ENCODE peak calls at places on chromosomes 6 and 20, in nine cellular contexts. Y is Karpas-422; K is upper lobe of left lung; R is naive thymus-derived CD4-positive, alpha-beta T cell; A is Peyer's patch; D is heart left ventricle; F is dorsolateral prefrontal cortex; P is uterus; S is tibial nerve. V is an unnamed sample.

GRCh38 chr20:37989601-37990001 is 43.7 kb downstream of the TTI1 start:
- DNase-seq in K (no peak), P (no peak), S (no peak), D (no peak), A (no peak), Y (no peak), F (no peak), R (no peak), V (no peak)

GRCh38 chr6:132937466-132937906 is 123.1 kb downstream of the RPS12 start:
- DNase-seq in D (no peak), P (no peak), K (no peak), Y (peak), R (no peak), F (no peak), A (no peak), S (no peak), V (no peak)

GRCh38 chr6:56933650-56934049 is 21.3 kb upstream of the BEND6 start:
- DNase-seq in F (no peak), R (no peak), K (no peak), S (no peak), P (no peak), Y (no peak), D (no peak), A (no peak), V (no peak)

GRCh38 chr6:151494235-151494950 is 576 bp downstream of the CCDC170 start:
- DNase-seq in K (peak), F (peak), D (no peak), R (no peak), A (no peak), Y (no peak), S (peak), P (peak), V (no peak)

GRCh38 chr6:11197846-11198245 is 34.6 kb downstream of the NEDD9 start:
- DNase-seq in R (no peak), P (no peak), S (no peak), K (no peak), D (no peak), Y (no peak), F (no peak), A (no peak), V (no peak)

GRCh38 chr20:37235065-37235464 is 26.5 kb downstream of the GHRH start:
- DNase-seq in S (no peak), A (no peak), D (no peak), K (no peak), R (no peak), F (no peak), Y (no peak), P (no peak), V (no peak)

GRCh38 chr6:134115715-134116074 is 63.3 kb upstream of the SLC2A12 start:
- DNase-seq in R (no peak), S (no peak), Y (no peak), D (no peak), F (peak), K (no peak), P (no peak), A (no peak), V (no peak)

GRCh38 chr6:70325009-70325408 is 22.1 kb upstream of the COL9A1 start:
- DNase-seq in F (no peak), S (no peak), K (no peak), D (no peak), Y (no peak), A (no peak), P (no peak), R (no peak), V (no peak)

GRCh38 chr20:51156796-51157119 is 133.9 kb upstream of the KCNG1 start:
- DNase-seq in D (no peak), P (no peak), S (no peak), Y (no peak), R (no peak), A (no peak), F (no peak), K (no peak), V (no peak)

GRCh38 chr6:53424976-53425718 is 76.4 kb upstream of the ELOVL5 start:
- DNase-seq in K (peak), A (no peak), D (no peak), R (no peak), F (no peak), S (no peak), P (no peak), Y (no peak), V (no peak)

GRCh38 chr20:1357921-1358671 is 29.2 kb upstream of the SDCBP2 start:
- DNase-seq in A (no peak), P (no peak), K (no peak), S (no peak), D (no peak), R (no peak), Y (no peak), F (no peak), V (no peak)

GRCh38 chr6:21739838-21740237 is 146.3 kb downstream of the SOX4 start:
- DNase-seq in Y (no peak), P (no peak), D (no peak), A (no peak), F (no peak), R (no peak), K (no peak), S (no peak), V (no peak)

GRCh38 chr6:20335872-20336271 is 65.8 kb upstream of the E2F3 start:
- DNase-seq in R (peak), P (no peak), D (no peak), Y (no peak), S (no peak), A (no peak), F (no peak), K (no peak), V (no peak)

GRCh38 chr6:143970827-143971226 is 37.2 kb downstream of the PLAGL1 start:
- DNase-seq in D (no peak), P (no peak), Y (no peak), F (no peak), R (no peak), K (no peak), S (no peak), A (no peak), V (no peak)
- H3K27ac ChIP-seq in D (peak), P (peak), Y (no peak), F (no peak), R (no peak), K (peak), S (no peak), A (no peak), V (peak)

DNA sequence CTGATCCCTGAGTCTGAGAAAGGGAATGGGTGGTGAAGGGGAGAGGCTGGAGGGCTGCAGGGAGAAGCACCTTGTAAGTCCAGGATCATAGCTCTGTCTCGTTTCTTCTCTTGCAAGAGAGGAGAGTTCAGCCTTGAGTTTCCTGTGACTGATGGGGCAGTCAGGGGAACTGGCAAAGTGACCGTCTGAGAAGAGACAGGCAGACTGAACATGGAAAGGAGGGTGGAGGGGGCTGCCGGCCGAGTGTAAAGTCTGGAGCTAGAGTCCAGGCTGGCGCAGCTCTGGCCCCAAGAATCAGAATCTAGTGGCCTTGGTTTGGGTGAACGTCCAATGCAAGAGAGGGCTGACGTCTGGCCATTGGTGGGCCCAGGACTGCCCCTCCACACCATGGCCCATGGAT is 72.5 kb downstream of the TCP11 start:
- DNase-seq in A (no peak), K (no peak), S (no peak), D (no peak), Y (no peak), F (no peak), R (no peak), P (no peak), V (no peak)
- H3K27ac ChIP-seq in A (no peak), K (no peak), S (no peak), D (peak), Y (no peak), F (no peak), R (no peak), P (no peak), V (peak)

GRCh38 chr20:34268851-34269668 is 27.8 kb downstream of the ASIP start:
- DNase-seq in F (no peak), R (peak), P (peak), A (peak), Y (no peak), D (peak), K (peak), S (no peak), V (no peak)
- H3K27ac ChIP-seq in F (no peak), R (no peak), P (peak), A (no peak), Y (no peak), D (peak), K (no peak), S (no peak), V (no peak)

GRCh38 chr20:59177266-59178250 is 13.9 kb downstream of the ZNF831 start:
- DNase-seq in F (no peak), Y (no peak), K (no peak), R (no peak), S (no peak), A (no peak), P (no peak), D (no peak), V (no peak)

GRCh38 chr20:59175861-59176260 is 12.2 kb downstream of the ZNF831 start:
- DNase-seq in A (no peak), F (no peak), D (no peak), Y (no peak), K (no peak), R (no peak), S (no peak), P (no peak), V (no peak)

GRCh38 chr20:59174975-59175374 is 11.4 kb downstream of the ZNF831 start:
- DNase-seq in S (no peak), A (no peak), D (no peak), F (no peak), K (no peak), R (no peak), P (no peak), Y (no peak), V (no peak)

GRCh38 chr20:59178983-59179595 is 15.5 kb downstream of the ZNF831 start:
- DNase-seq in D (no peak), K (peak), R (no peak), S (no peak), Y (no peak), F (no peak), A (no peak), P (no peak), V (no peak)

GRCh38 chr20:59176812-59177211 is 13.2 kb downstream of the ZNF831 start:
- DNase-seq in D (no peak), Y (no peak), R (no peak), F (no peak), K (no peak), S (no peak), P (no peak), A (no peak), V (no peak)
- H3K27ac ChIP-seq in D (no peak), Y (no peak), R (peak), F (no peak), K (no peak), S (no peak), P (no peak), A (peak), V (no peak)

DNA sequence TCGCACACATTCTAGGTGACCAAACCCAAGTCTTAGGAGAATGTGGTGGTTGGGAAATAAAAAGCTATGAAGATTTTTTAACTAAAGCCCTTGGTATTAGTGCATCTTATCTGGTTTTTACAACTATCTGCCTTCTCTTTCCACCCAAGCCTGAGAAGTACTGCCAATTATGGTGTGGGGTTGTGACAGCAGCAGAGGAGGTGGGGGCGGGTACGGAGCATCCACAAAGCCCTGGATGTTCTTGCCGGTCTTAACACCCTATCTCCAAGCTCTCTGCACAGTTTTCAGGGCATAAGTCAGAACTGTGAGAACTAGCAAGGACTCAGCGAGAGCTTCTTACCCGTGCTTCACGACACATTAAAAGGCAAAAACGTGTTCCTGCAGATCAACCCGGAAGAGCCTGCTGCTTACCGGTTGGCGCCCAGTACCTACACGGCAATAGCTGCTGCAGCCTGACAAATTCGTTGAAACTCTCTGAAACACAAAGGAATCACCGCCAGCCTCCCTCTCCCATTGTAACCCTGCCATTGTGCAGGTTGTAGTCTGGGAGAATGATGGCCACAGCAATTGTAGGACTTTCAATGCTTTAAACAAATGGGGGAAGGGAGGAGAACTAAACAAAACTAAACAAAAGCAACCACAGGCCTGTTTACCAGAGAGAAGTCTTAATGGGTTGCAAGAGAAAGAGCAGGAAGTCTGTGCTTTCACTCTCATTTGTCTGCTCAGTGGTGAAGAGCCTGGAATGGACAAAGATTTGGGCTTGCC is 461.1 kb upstream of the JARID2 start:
- DNase-seq in A (no peak), S (no peak), F (no peak), R (peak), D (no peak), P (no peak), K (no peak), Y (no peak), V (no peak)
- H3K27ac ChIP-seq in A (peak), S (no peak), F (no peak), R (peak), D (no peak), P (no peak), K (no peak), Y (no peak), V (no peak)